ENCODE peak calls at places on chromosomes 3 and 15, in four cellular contexts. L is NCI-H2081 treated with DMSO at 0.1 percent for 48 hours, K is HS-5, E is M059J. D is an unnamed sample.

GRCh38 chr3:10331320-10331719 is 10.4 kb upstream of the SEC13 start:
- DNase-seq in E (no peak), L (no peak), K (no peak), D (no peak)

GRCh38 chr15:68310178-68310810 is 32.7 kb downstream of the FEM1B start:
- DNase-seq in E (no peak), K (no peak), L (no peak), D (peak; percentile 30)

GRCh38 chr15:45704329-45705249 is 69.8 kb downstream of the SQOR start:
- DNase-seq in K (no peak), E (no peak), L (no peak), D (peak; percentile 90)

GRCh38 chr3:164208846-164209245 is 869.5 kb downstream of the SI start:
- DNase-seq in L (no peak), K (no peak), E (no peak), D (peak; percentile 48)

GRCh38 chr15:89457086-89457485 is 39.3 kb downstream of the RHCG start:
- DNase-seq in K (no peak), L (no peak), E (peak; percentile 44), D (peak; percentile 72)

GRCh38 chr15:34239151-34239761 is 14.4 kb downstream of the EMC4 start:
- DNase-seq in K (peak; percentile 84), E (peak; percentile 91), L (no peak), D (no peak)

GRCh38 chr3:140931-141330 is 55.6 kb upstream of the CHL1 start:
- DNase-seq in E (no peak), L (no peak), K (no peak), D (no peak)

GRCh38 chr3:122964844-122965243 is 62.7 kb downstream of the SEMA5B start:
- DNase-seq in E (no peak), K (no peak), L (no peak), D (no peak)

GRCh38 chr3:15510493-15510892 is 11.0 kb downstream of the COLQ start:
- DNase-seq in K (no peak), E (no peak), L (no peak), D (no peak)

GRCh38 chr3:123096126-123096525 is 29.3 kb downstream of the PDIA5 start:
- DNase-seq in L (no peak), K (no peak), E (no peak), D (no peak)

GRCh38 chr3:161559177-161559998 is 62.8 kb downstream of the OTOL1 start:
- DNase-seq in E (peak; percentile 52), L (peak; percentile 47), K (peak; percentile 43), D (peak; percentile 61)

D was measured in endodermal cell.